ENCODE peak calls at places on chromosomes 12 and 14, in seven cellular contexts. I is NCI-H1436; S is IMR-90; A is natural killer cell; K is stimulated activated CD8-positive, alpha-beta memory T cell treated with anti-CD3 and anti-CD28 coated beads, Interleukin-15, amount 100 ng/mL, for 24 hours; B is left cardiac atrium; G is glutamatergic neuron. V is an unnamed sample.

GRCh38 chr12:100574262-100575074 is 984 bp downstream of the GAS2L3 start:
- DNase-seq in B (peak), I (no peak), A (no peak), S (no peak), G (no peak), K (no peak), V (no peak)

GRCh38 chr12:52525661-52526499 is 5.7 kb upstream of the KRT5 start:
- DNase-seq in G (no peak), K (no peak), S (no peak), B (no peak), I (no peak), A (peak), V (no peak)

GRCh38 chr12:189622-189962 is 24.4 kb downstream of the SLC6A12 start:
- DNase-seq in S (no peak), K (no peak), B (no peak), G (no peak), A (no peak), I (no peak), V (no peak)

GRCh38 chr12:68317047-68317667 is 15.0 kb downstream of the MDM1 start:
- DNase-seq in K (no peak), S (peak), I (peak), G (no peak), A (no peak), B (peak), V (no peak)

GRCh38 chr14:68608235-68608962 is 184.5 kb downstream of the ZFP36L1 start:
- DNase-seq in B (no peak), A (no peak), S (no peak), G (no peak), K (no peak), I (no peak), V (no peak)

GRCh38 chr12:30564394-30564793 is 131.3 kb downstream of the IPO8 start:
- DNase-seq in S (no peak), A (no peak), I (no peak), B (no peak), K (no peak), G (no peak), V (no peak)

GRCh38 chr12:100503228-100503628 is 29.6 kb downstream of the NR1H4 start:
- DNase-seq in B (no peak), G (no peak), A (no peak), I (no peak), K (no peak), S (no peak), V (no peak)

GRCh38 chr12:24853588-24853987 is 95.3 kb downstream of the BCAT1 start:
- DNase-seq in S (peak), K (no peak), B (no peak), A (no peak), I (no peak), G (no peak), V (no peak)

GRCh38 chr12:122117979-122118378 is 39.4 kb downstream of the MLXIP start:
- DNase-seq in K (no peak), A (no peak), G (no peak), I (no peak), B (no peak), S (peak), V (no peak)

GRCh38 chr12:115095073-115095748 is 411.2 kb upstream of the TBX3 start:
- DNase-seq in A (no peak), S (no peak), K (no peak), G (no peak), I (no peak), B (no peak), V (no peak)

GRCh38 chr14:65077318-65077717 is 25.0 kb downstream of the MAX start:
- DNase-seq in B (no peak), S (no peak), A (no peak), K (no peak), G (no peak), I (no peak), V (no peak)

GRCh38 chr14:50383618-50384225 is 13.0 kb downstream of the CDKL1 start:
- DNase-seq in S (no peak), K (no peak), I (no peak), A (no peak), G (no peak), B (no peak), V (no peak)

GRCh38 chr14:91454155-91454554 is 36.5 kb upstream of the CCDC88C start:
- DNase-seq in A (no peak), B (no peak), I (no peak), K (no peak), S (no peak), G (no peak), V (no peak)

GRCh38 chr12:42679402-42679801 is 89.9 kb upstream of the PRICKLE1 start:
- DNase-seq in A (no peak), K (no peak), B (no peak), S (peak), I (no peak), G (no peak), V (no peak)

GRCh38 chr14:54669759-54670630 is 103.1 kb downstream of the SAMD4A start:
- DNase-seq in B (no peak), I (no peak), G (no peak), K (no peak), S (peak), A (peak), V (no peak)

GRCh38 chr12:57803317-57803893 is 15.1 kb downstream of the AVIL start:
- DNase-seq in K (no peak), S (peak), A (no peak), I (peak), B (peak), G (peak), V (no peak)

GRCh38 chr12:31206038-31206670 is 119.8 kb downstream of the SINHCAF start:
- DNase-seq in S (peak), I (no peak), A (no peak), G (no peak), B (no peak), K (no peak), V (no peak)

GRCh38 chr14:30450620-30451019 is 108.3 kb upstream of the G2E3 start:
- DNase-seq in G (no peak), I (no peak), A (no peak), S (peak), B (no peak), K (no peak), V (no peak)

GRCh38 chr12:104852102-104852501 is 106.0 kb downstream of the SLC41A2 start:
- DNase-seq in A (no peak), B (no peak), K (no peak), I (no peak), S (peak), G (no peak), V (no peak)

GRCh38 chr12:31682136-31682962 is 22.9 kb downstream of the ETFBKMT start:
- DNase-seq in S (peak), K (no peak), I (peak), A (peak), G (peak), B (peak), V (peak)

GRCh38 chr12:52032431-52032796 is 18.8 kb upstream of the NR4A1 start:
- DNase-seq in I (no peak), B (peak), G (no peak), K (no peak), A (no peak), S (peak), V (no peak)

V was measured in GM04503.